ENCODE peak calls at places on chromosomes 3 and 15, in four cellular contexts. J, E, S and Q are unnamed samples. For H3K4me1, the result is how much of the 10 kb centered on the place peaks cover.

GRCh38 chr15:69253156-69253555 is 45.6 kb upstream of the PAQR5 start:
- DNase-seq in J (no peak), E (no peak), S (no peak), Q (no peak)

GRCh38 chr3:86047329-86047625 is 943.7 kb downstream of the VGLL3 start:
- DNase-seq in J (no peak), E (no peak), S (no peak), Q (no peak)

GRCh38 chr3:30996467-30996866 is 102.0 kb upstream of the GADL1 start:
- DNase-seq in J (no peak), E (no peak), S (no peak), Q (no peak)

GRCh38 chr3:71111784-71112440 is 471.6 kb downstream of the FOXP1 start:
- DNase-seq in J (no peak), E (no peak), S (no peak), Q (no peak)

GRCh38 chr3:111621535-111621934 is 26.4 kb upstream of the ZBED2 start:
- DNase-seq in J (peak), E (no peak), S (no peak), Q (peak)

GRCh38 chr15:61687651-61688050 is 372.6 kb downstream of the VPS13C start:
- DNase-seq in J (no peak), E (no peak), S (no peak), Q (no peak)

GRCh38 chr3:137992592-137992991 is 17.4 kb upstream of the CLDN18 start:
- DNase-seq in J (no peak), E (no peak), S (no peak), Q (no peak)

GRCh38 chr15:29103825-29104565 is 165.6 kb downstream of the NSMCE3 start:
- DNase-seq in J (peak), E (no peak), S (no peak), Q (peak)

DNA sequence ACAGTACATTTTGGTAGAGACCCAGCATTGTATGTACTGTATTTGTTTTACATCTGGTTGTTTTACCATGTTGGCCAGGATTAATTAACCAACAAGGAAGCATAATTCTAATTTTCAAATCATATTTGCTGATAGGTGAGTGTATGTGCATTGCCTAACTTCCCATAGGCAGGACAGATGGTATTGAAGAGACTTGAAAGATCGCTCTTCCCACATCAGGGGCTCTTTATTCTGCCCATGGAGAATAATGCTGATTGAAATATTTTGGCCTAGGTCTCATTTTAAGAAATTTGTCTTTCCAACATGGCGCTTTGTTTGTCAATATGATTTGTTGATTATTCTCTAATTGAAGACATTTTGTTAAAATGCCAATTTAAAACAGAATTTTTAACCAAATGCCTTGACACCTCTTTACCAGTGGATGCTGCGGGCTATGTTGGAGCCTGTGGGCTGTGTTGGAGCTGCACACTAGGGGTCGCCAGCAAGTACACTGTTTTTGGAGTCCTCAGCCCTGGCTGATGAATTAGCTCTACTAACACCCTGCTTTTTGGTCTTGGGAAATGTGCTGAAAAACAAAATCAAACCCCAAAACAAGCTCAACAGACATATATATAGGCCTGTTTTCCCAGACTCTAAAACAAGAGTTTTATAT is 5.3 kb downstream of the P2RY12 start:
- DNase-seq in J (peak), E (no peak), S (no peak), Q (peak)
- H3K4me1 ChIP-seq in J (under half), E (under half), S (under half), Q (under half)

GRCh38 chr15:59686389-59686788 is 2.7 kb downstream of the BNIP2 start:
- DNase-seq in J (no peak), E (no peak), S (no peak), Q (no peak)
- H3K4me3 ChIP-seq in J (no peak), E (peak), S (no peak), Q (no peak)

GRCh38 chr3:127691974-127692373 is 19.2 kb downstream of the ABTB1 start:
- DNase-seq in J (no peak), E (no peak), S (peak), Q (peak)

GRCh38 chr3:127690106-127690505 is 17.4 kb downstream of the ABTB1 start:
- DNase-seq in J (no peak), E (no peak), S (peak), Q (peak)

GRCh38 chr3:127692501-127693335 is 20.0 kb downstream of the ABTB1 start:
- DNase-seq in J (no peak), E (no peak), S (peak), Q (peak)

GRCh38 chr3:127690823-127691452 is 18.2 kb downstream of the ABTB1 start:
- DNase-seq in J (peak), E (peak), S (peak), Q (peak)

GRCh38 chr3:127691494-127691893 is 18.7 kb downstream of the ABTB1 start:
- DNase-seq in J (no peak), E (peak), S (peak), Q (peak)
- H3K27ac ChIP-seq in J (no peak), E (no peak), S (no peak), Q (no peak)

DNA sequence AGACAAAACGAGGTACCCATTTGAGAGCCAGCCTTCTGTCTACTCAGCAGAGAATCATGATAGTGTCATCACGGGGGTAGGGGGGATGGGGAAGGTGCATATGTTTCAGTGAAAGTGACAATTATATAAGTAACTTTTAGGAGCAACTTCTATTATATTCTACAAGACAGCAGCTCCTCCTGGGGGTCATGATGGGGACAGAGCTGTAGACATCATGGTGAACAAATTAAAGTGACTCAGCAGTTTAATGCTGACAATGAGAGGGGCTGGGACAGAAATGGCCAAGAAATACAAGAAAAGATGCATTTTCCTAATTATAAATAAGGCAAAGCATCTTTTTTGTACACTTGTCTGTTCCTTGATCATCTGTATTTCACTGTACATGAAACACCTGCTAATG is 11.8 kb downstream of the CAPN3 start:
- DNase-seq in J (no peak), E (no peak), S (no peak), Q (no peak)
- H3K4me1 ChIP-seq in J (under half), E (under half), S (under half), Q (under half)

GRCh38 chr3:9916346-9916733 is 558 bp upstream of the IL17RC start:
- DNase-seq in J (no peak), E (no peak), S (no peak), Q (no peak)
- H3K4me3 ChIP-seq in J (peak), E (peak), S (peak), Q (peak)

DNA sequence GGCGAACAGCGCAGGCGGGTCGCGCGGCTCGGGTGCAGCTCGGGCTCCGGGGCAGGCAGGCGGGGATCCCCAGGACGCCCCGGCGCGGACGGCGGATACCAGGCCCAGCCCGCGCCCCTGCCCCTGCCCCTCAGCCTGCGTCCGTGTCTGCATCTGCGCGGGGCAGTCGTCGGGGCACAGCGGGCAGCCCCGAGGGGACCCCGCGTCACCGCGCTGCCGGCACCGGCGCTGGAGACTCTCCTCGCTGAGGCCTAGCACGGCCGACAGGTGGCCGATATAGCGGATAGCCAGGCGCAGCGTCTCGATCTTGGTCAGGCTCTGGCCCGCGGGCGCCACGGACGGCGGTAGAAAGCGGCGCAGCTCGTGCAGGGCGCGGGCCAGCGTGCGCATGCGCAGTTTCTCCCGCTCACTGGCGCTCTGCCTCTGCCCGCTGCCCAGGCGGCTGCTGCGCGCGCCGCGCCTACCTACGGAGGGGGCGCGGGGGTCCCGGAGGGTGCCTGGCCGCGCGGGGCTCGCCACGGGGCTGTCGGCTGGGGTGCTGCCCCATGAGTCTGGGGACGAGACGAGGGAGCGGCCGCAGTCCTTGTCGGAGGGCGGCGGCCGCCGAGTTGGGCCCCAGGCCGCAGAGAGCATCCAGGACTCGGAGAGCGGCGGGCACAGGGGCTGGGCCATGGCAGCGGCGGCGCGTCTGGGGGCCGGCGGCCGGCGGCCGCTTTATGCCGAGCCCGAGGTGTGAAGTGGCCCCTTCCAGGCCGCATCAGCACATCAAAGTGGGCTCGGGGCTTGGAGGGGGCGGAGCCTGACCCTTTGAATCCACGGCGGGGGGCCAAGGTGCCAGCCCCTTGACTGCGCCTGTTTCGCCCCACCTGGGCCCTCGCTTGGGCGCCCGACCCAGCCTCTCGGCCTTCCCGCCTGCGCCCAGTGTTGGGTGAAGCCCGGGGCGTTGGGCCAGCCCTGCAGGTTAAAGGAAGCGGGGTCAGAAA is at the start of gene MESP1:
- DNase-seq in J (peak), E (peak), S (peak), Q (peak)
- H3K27ac ChIP-seq in J (no peak), E (peak), S (no peak), Q (no peak)

GRCh38 chr15:37112963-37113362 is 12.6 kb upstream of the MEIS2 start:
- DNase-seq in J (no peak), E (no peak), S (no peak), Q (no peak)

GRCh38 chr15:37112171-37112570 is 11.8 kb upstream of the MEIS2 start:
- DNase-seq in J (no peak), E (no peak), S (no peak), Q (no peak)

GRCh38 chr15:37115538-37115937 is 15.2 kb upstream of the MEIS2 start:
- DNase-seq in J (no peak), E (no peak), S (no peak), Q (no peak)

GRCh38 chr15:37121492-37121891 is 21.1 kb upstream of the MEIS2 start:
- DNase-seq in J (no peak), E (no peak), S (no peak), Q (no peak)

DNA sequence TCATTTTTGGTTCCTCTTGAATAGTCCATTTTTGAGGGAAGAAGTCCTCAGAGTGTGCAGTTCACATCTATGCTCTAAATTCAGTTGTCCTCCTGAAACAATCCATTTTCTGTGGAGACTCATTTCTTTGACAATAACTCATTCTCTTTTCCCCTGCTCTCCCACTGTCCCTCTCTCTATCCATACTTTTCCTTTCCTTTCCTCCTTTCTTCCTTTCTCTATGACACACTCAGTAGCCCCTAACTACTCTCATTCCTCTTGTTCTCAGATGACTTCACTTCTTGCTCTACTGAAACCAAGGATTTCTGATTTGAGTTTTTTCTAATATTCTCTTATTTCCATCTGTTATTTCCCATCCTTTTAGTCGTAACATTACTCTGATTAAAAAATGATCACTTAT is 16.7 kb upstream of the MEIS2 start:
- DNase-seq in J (no peak), E (no peak), S (no peak), Q (no peak)
- H3K4me1 ChIP-seq in J (under half), E (under half), S (under half), Q (under half)

GRCh38 chr15:37109151-37109912 is 9.0 kb upstream of the MEIS2 start:
- DNase-seq in J (no peak), E (no peak), S (no peak), Q (no peak)
- H3K4me3 ChIP-seq in J (peak), E (peak), S (no peak), Q (peak)

GRCh38 chr3:42994595-42994994 is 15.5 kb downstream of the GASK1A start:
- DNase-seq in J (no peak), E (no peak), S (no peak), Q (no peak)

GRCh38 chr3:42996633-42997075 is 17.5 kb downstream of the GASK1A start:
- DNase-seq in J (no peak), E (no peak), S (no peak), Q (peak)

GRCh38 chr3:42988566-42988965 is 9.5 kb downstream of the GASK1A start:
- DNase-seq in J (no peak), E (no peak), S (no peak), Q (no peak)

GRCh38 chr3:42988097-42988496 is 9.0 kb downstream of the GASK1A start:
- DNase-seq in J (no peak), E (no peak), S (no peak), Q (no peak)

GRCh38 chr3:42991369-42992315 is 12.5 kb downstream of the GASK1A start:
- DNase-seq in J (no peak), E (no peak), S (no peak), Q (peak)
- H3K27ac ChIP-seq in J (no peak), E (peak), S (no peak), Q (peak)

DNA sequence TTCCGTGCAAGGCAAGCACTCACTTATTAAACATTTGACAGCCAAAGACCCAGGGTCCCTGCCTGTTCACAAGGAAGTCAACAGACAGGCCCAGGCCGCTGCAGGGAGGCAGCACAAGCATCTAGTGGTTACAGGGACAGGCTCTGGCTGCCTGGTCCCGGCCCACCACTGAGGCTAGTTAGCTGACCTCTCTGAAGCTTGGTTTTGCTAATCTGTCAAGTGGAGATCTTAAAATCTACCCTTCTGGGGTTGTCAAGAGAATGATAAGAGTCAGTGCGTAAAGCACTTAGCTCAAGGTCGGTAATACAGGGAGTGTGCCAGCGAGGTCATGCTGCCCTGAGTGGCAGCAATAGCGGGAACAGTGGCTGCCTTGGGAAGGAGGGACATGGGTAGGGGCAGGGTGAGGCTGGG is 6.0 kb downstream of the GNB5 start:
- DNase-seq in J (peak), E (no peak), S (no peak), Q (no peak)
- H3K4me1 ChIP-seq in J (under half), E (under half), S (under half), Q (under half)